ENCODE peak calls at places on chromosome 3, in five cellular contexts. C is NCI-H460; Z is fibroblast of the aortic adventitia; V is GM12864; P is effector CD4-positive, alpha-beta T cell. W is an unnamed sample.

GRCh38 chr3:66203275-66203674 is 17.5 kb upstream of the SLC25A26 start:
- DNase-seq in C (no peak), Z (no peak), V (no peak), P (no peak), W (no peak)

GRCh38 chr3:171350364-171350763 is 109.8 kb downstream of the TNIK start:
- DNase-seq in C (no peak), Z (no peak), V (no peak), P (no peak), W (no peak)

GRCh38 chr3:124903896-124904879 is 17.0 kb upstream of the ITGB5 start:
- DNase-seq in C (no peak), Z (no peak), V (no peak), P (no peak), W (no peak)

GRCh38 chr3:87236093-87236492 is 9.0 kb downstream of the CHMP2B start:
- DNase-seq in C (no peak), Z (no peak), V (no peak), P (no peak), W (peak; percentile 4)

GRCh38 chr3:157129782-157130137 is 30.2 kb downstream of the CCNL1 start:
- DNase-seq in C (no peak), Z (no peak), V (no peak), P (no peak), W (no peak)

GRCh38 chr3:184341925-184342324 is 4.5 kb downstream of the FAM131A start:
- DNase-seq in C (no peak), Z (no peak), V (no peak), P (no peak), W (no peak)

GRCh38 chr3:52121459-52121795 is 32.8 kb downstream of the POC1A start:
- DNase-seq in C (no peak), Z (peak; percentile 24), V (no peak), P (no peak), W (no peak)

GRCh38 chr3:153944084-153944483 is 177.1 kb upstream of the ARHGEF26 start:
- DNase-seq in C (no peak), Z (no peak), V (no peak), P (no peak), W (no peak)

GRCh38 chr3:180680097-180680430 is 775 bp upstream of the CCDC39 start:
- DNase-seq in C (no peak), Z (peak; percentile 48), V (no peak), P (no peak), W (no peak)

GRCh38 chr3:72776-73175 is 123.8 kb upstream of the CHL1 start:
- DNase-seq in C (no peak), Z (no peak), V (no peak), P (no peak), W (no peak)

GRCh38 chr3:13308406-13308805 is 111.7 kb downstream of the NUP210 start:
- DNase-seq in C (peak; percentile 16), Z (peak; percentile 25), V (no peak), P (no peak), W (no peak)

GRCh38 chr3:72346526-72346926 is 501.7 kb downstream of the SHQ1 start:
- DNase-seq in C (no peak), Z (peak; percentile 98), V (no peak), P (no peak), W (no peak)

GRCh38 chr3:42094128-42094527 is 3.0 kb downstream of the TRAK1 start:
- DNase-seq in C (no peak), Z (no peak), V (peak; percentile 44), P (no peak), W (no peak)

GRCh38 chr3:44080507-44080906 is 161.2 kb upstream of the TOPAZ1 start:
- DNase-seq in C (no peak), Z (no peak), V (no peak), P (no peak), W (no peak)

W was measured in SW 1271.